ENCODE peak calls at places on chromosomes 11 and 22, in eight cellular contexts. O is cardiac muscle cell, E is caudate nucleus, S is memory B cell, Y is kidney tubule cell, K is foreskin fibroblast, J is COLO829, D is NCI-H446 treated with DMSO at 0.1 percent for 48 hours. X is an unnamed sample.

GRCh38 chr11:131025020-131025419 is 108.7 kb upstream of the SNX19 start:
- DNase-seq in O (peak), E (no peak), S (no peak), Y (peak), K (peak), J (no peak), D (no peak), X (peak)

GRCh38 chr22:50452649-50453048 is 22.2 kb downstream of the SBF1 start:
- DNase-seq in O (no peak), E (no peak), S (no peak), Y (no peak), K (no peak), J (no peak), D (no peak), X (no peak)

GRCh38 chr11:114080219-114080618 is 20.7 kb downstream of the ZBTB16 start:
- DNase-seq in O (no peak), E (no peak), S (no peak), Y (no peak), K (peak), J (no peak), D (no peak), X (no peak)

GRCh38 chr11:94740975-94741707 is 27.0 kb upstream of the AMOTL1 start:
- DNase-seq in O (peak), E (no peak), S (peak), Y (peak), K (peak), J (peak), D (peak), X (no peak)

GRCh38 chr11:58914821-58915543 is 24.3 kb upstream of the GLYATL1 start:
- DNase-seq in O (no peak), E (no peak), S (no peak), Y (no peak), K (peak), J (no peak), D (no peak), X (no peak)

GRCh38 chr22:38949889-38950405 is 7.5 kb upstream of the APOBEC3A start:
- DNase-seq in O (no peak), E (no peak), S (no peak), Y (no peak), K (no peak), J (no peak), D (no peak), X (no peak)

GRCh38 chr22:20463324-20464095 is 25.9 kb upstream of the SCARF2 start:
- DNase-seq in O (no peak), E (no peak), S (peak), Y (no peak), K (no peak), J (no peak), D (peak), X (no peak)

GRCh38 chr22:44928064-44928463 is 81.7 kb downstream of the PHF21B start:
- DNase-seq in O (no peak), E (no peak), S (no peak), Y (no peak), K (no peak), J (no peak), D (no peak), X (no peak)

GRCh38 chr22:44287121-44287693 is 25.5 kb downstream of the SHISAL1 start:
- DNase-seq in O (no peak), E (no peak), S (no peak), Y (no peak), K (no peak), J (no peak), D (no peak), X (no peak)